ENCODE peak calls at places on chromosome 5, in six cellular contexts. C is K562, U is Panc1, M is HCT116, Z is HepG2, X is GM23338. E is an unnamed sample. For H3K27me3, the result is how much of the 10 kb centered on the place peaks cover.

GRCh38 chr5:153712946-153713345 is 222.5 kb downstream of the GRIA1 start:
- DNase-seq in Z (no peak), X (no peak), M (no peak), C (no peak), U (no peak), E (no peak)

GRCh38 chr5:11719888-11720481 is 184.3 kb downstream of the CTNND2 start:
- DNase-seq in M (no peak), X (peak), Z (peak), C (peak), U (peak), E (peak)

GRCh38 chr5:101306391-101307137 is 403.5 kb upstream of the ST8SIA4 start:
- DNase-seq in C (no peak), M (peak), U (peak), Z (no peak), X (no peak), E (no peak)

GRCh38 chr5:159240301-159240870 is 22.7 kb upstream of the UBLCP1 start:
- DNase-seq in Z (no peak), M (no peak), U (peak), C (peak), X (no peak), E (no peak)

GRCh38 chr5:113520899-113521298 is 7.4 kb downstream of the YTHDC2 start:
- DNase-seq in C (no peak), Z (no peak), M (no peak), U (no peak), X (no peak), E (no peak)

GRCh38 chr5:180084638-180085561 is 13.3 kb upstream of the RNF130 start:
- DNase-seq in X (peak), C (peak), U (no peak), Z (peak), M (no peak), E (peak)

GRCh38 chr5:137822158-137822764 is 45.4 kb upstream of the MYOT start:
- DNase-seq in X (peak), Z (peak), U (peak), C (peak), M (peak), E (peak)

GRCh38 chr5:147935032-147935431 is 28.7 kb upstream of the C5orf46 start:
- DNase-seq in Z (peak), C (peak), M (peak), U (peak), X (peak), E (peak)

GRCh38 chr5:139660105-139660915 is 12.2 kb downstream of the CXXC5 start:
- DNase-seq in M (no peak), Z (no peak), U (no peak), X (no peak), C (no peak), E (peak)

GRCh38 chr5:116011046-116011445 is 21.2 kb upstream of the ARL14EPL start:
- DNase-seq in M (no peak), X (no peak), C (no peak), Z (no peak), U (no peak), E (no peak)

GRCh38 chr5:17359451-17359965 is 138.5 kb upstream of the TAF11L2 start:
- DNase-seq in U (no peak), M (no peak), X (no peak), C (no peak), Z (no peak), E (no peak)

GRCh38 chr5:169225830-169226356 is 75.0 kb downstream of the SLIT3 start:
- DNase-seq in X (no peak), U (no peak), M (no peak), Z (no peak), C (no peak), E (no peak)

GRCh38 chr5:53095931-53096525 is 13.5 kb downstream of the MOCS2 start:
- DNase-seq in C (peak), X (peak), Z (peak), M (peak), U (peak), E (peak)

GRCh38 chr5:122077451-122078115 is 476 bp downstream of the LOX start:
- DNase-seq in U (no peak), M (no peak), X (peak), Z (peak), C (no peak), E (no peak)

GRCh38 chr5:10201223-10201868 is 48.3 kb downstream of the ATPSCKMT start:
- DNase-seq in U (no peak), C (peak), Z (no peak), X (peak), M (no peak), E (peak)

GRCh38 chr5:172048539-172049101 is 42.2 kb upstream of the FBXW11 start:
- DNase-seq in U (no peak), Z (no peak), C (no peak), X (no peak), M (no peak), E (no peak)

GRCh38 chr5:96180684-96181083 is 219.0 kb upstream of the ELL2 start:
- DNase-seq in X (no peak), U (no peak), M (no peak), Z (no peak), C (no peak), E (no peak)

GRCh38 chr5:40359093-40359492 is 320.6 kb upstream of the PTGER4 start:
- DNase-seq in U (no peak), M (no peak), Z (no peak), X (no peak), C (no peak), E (no peak)

GRCh38 chr5:10297646-10298204 is 10.0 kb downstream of the CMBL start:
- DNase-seq in X (no peak), Z (no peak), C (no peak), U (no peak), M (no peak), E (no peak)

GRCh38 chr5:4579679-4580078 is 560.5 kb upstream of the ADAMTS16 start:
- DNase-seq in Z (no peak), M (no peak), X (peak), U (no peak), C (no peak), E (no peak)

GRCh38 chr5:10567781-10568321 is 4.0 kb downstream of the ANKRD33B start:
- DNase-seq in C (no peak), Z (no peak), M (no peak), X (no peak), U (no peak), E (no peak)

GRCh38 chr5:172923539-172923938 is 35.7 kb upstream of the RPL26L1 start:
- DNase-seq in Z (no peak), X (no peak), M (no peak), U (no peak), C (no peak), E (no peak)

DNA sequence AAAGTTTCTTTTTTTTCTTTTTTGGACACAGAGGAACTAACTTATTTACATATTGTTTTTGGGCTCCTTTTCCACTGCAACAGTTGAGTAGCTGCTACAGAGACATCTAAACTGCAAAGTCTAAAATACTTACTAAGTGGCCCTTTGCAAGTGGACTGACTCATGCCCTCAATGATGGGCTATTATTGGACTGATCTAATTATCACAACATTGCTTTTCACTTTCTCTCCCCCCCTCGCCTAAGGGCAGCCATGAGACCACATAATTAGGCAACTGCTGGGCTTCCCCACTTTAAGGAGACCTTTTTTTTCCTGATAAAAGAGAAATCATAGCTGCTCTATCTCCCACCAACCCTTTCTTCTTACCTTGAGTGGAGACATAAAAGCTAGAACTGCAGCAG is 47.0 kb downstream of the PLK2 start:
- DNase-seq in C (no peak), Z (no peak), M (no peak), X (no peak), U (no peak), E (no peak)
- TF ChIP-seq REST in C (no peak), Z (no peak), M (no peak), X (no peak), U (no peak), E (no peak)

GRCh38 chr5:80034962-80035821 is at the start of gene THBS4:
- DNase-seq in C (no peak), Z (no peak), X (peak), U (no peak), M (no peak), E (no peak)
- H3K27me3 ChIP-seq in C (under half), Z (under half), X (under half), U (half or more), M (under half), E (under half)

DNA sequence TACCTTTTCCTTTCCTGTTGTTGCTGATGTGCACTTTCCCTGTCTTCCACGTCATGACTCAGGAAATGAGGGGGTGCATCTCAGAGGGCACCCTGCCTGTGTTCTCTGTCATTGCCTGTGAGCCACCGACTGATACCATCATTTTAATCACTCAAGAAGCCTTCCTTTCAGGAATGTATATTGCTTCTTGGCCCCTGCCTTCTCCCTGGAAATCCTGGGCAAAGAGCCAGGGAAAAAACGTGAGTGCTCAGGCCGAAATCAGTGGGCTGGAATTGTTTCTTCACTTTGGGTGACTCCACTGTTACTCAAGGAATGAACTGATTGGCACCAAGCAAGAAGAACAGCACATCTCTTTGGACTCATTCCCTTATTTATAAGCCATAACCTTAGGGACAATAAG is 126.1 kb downstream of the SNX18 start:
- DNase-seq in X (no peak), U (no peak), Z (no peak), C (no peak), M (peak), E (no peak)
- H3K27ac ChIP-seq in X (no peak), U (no peak), Z (no peak), C (no peak), M (no peak), E (no peak)

GRCh38 chr5:36108758-36109245 is 42.1 kb upstream of the UGT3A2 start:
- DNase-seq in Z (no peak), C (no peak), U (no peak), M (no peak), X (no peak), E (no peak)
- TF ChIP-seq REST in Z (no peak), C (no peak), U (no peak), M (no peak), X (no peak), E (no peak)

DNA sequence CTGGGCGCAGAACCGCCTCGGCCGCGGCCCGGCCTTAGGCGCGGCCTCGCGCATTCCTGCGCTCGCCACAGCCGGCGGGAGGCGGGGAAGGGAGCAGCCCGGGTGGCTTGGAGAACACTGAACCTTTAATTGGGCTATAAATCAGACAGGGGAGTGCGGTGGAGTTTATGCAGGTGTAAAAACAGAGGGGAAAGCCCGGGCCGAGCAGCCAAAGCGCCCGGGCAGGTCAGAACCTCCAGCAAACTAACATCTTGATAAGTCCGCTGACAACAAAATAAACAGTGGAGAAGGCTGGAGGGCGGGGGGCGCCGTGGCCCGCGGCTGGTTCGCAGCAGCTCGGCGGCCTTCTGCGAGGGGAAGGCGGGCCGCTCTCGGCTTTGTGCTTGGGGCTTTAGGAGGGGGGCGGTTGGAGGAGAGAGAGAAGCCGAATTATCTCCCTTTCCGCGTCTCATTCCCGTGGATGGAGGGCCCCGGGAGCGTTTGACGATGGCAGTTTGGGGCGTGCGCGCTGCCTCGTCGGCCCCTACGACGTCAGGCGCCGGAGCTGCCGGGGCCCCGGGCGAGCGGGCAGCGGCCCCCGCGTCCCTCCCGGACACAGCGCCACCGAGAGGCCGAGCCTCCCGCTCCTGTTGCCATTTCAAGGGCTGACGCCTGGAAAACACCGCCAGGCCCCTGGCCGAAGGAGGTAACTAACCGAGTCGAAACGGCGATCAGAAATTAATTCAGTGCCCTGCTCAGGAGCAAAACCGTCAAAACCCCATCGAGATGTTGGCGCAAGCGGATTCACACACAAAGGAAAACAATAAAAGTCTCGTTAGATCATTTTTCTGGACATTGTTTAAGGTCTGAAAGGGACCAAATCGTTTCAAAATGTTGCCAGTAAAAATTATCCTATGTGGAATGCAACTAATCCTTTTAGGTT is 11.2 kb downstream of the FOXD1 start:
- DNase-seq in Z (no peak), U (no peak), X (peak), C (peak), M (peak), E (no peak)
- H3K27me3 ChIP-seq in Z (half or more), U (under half), X (half or more), C (under half), M (under half), E (under half)

GRCh38 chr5:142978252-142978651 is 208.1 kb downstream of the ARHGAP26 start:
- DNase-seq in X (no peak), Z (no peak), U (no peak), M (no peak), C (no peak), E (no peak)
- H3K27ac ChIP-seq in X (no peak), Z (no peak), U (no peak), M (peak), C (no peak), E (peak)

E was measured in HL-60.